ENCODE peak calls at places on chromosome 13, in five cellular contexts. One of them, this sample, is unnamed. For H3K27me3 and H3K36me3, the result is how much of the 10 kb centered on the place peaks cover.

GRCh38 chr13:100559886-100560285 is 28.7 kb downstream of the GGACT start:
- DNase-seq in psoas muscle: no peak
- DNase-seq in GM23338: no peak
- DNase-seq in naive thymus-derived CD4-positive, alpha-beta T cell: no peak
- DNase-seq in colonic mucosa: no peak
- DNase-seq in this sample: no peak

GRCh38 chr13:21478881-21479808 is 20.0 kb upstream of the ZDHHC20 start:
- DNase-seq in psoas muscle: no peak
- DNase-seq in GM23338: peak
- DNase-seq in naive thymus-derived CD4-positive, alpha-beta T cell: peak
- DNase-seq in colonic mucosa: peak
- DNase-seq in this sample: peak

GRCh38 chr13:112246731-112247470 is 129.3 kb upstream of the SPACA7 start:
- DNase-seq in psoas muscle: no peak
- DNase-seq in GM23338: no peak
- DNase-seq in naive thymus-derived CD4-positive, alpha-beta T cell: no peak
- DNase-seq in colonic mucosa: peak
- DNase-seq in this sample: peak

GRCh38 chr13:79631260-79631659 is 150.3 kb downstream of the NDFIP2 start:
- DNase-seq in psoas muscle: no peak
- DNase-seq in GM23338: peak
- DNase-seq in naive thymus-derived CD4-positive, alpha-beta T cell: no peak
- DNase-seq in colonic mucosa: no peak
- DNase-seq in this sample: no peak

GRCh38 chr13:113967729-113968462 is 6.0 kb downstream of the C13orf46 start:
- DNase-seq in psoas muscle: peak
- DNase-seq in GM23338: no peak
- DNase-seq in naive thymus-derived CD4-positive, alpha-beta T cell: no peak
- DNase-seq in colonic mucosa: no peak
- DNase-seq in this sample: peak

GRCh38 chr13:20715340-20715732 is 11.8 kb downstream of the IL17D start:
- DNase-seq in psoas muscle: no peak
- DNase-seq in GM23338: no peak
- DNase-seq in naive thymus-derived CD4-positive, alpha-beta T cell: no peak
- DNase-seq in colonic mucosa: no peak
- DNase-seq in this sample: no peak

GRCh38 chr13:23570931-23571330 is 719 bp downstream of the TNFRSF19 start:
- DNase-seq in psoas muscle: no peak
- DNase-seq in GM23338: no peak
- DNase-seq in naive thymus-derived CD4-positive, alpha-beta T cell: no peak
- DNase-seq in colonic mucosa: no peak
- DNase-seq in this sample: no peak

GRCh38 chr13:79541426-79542049 is 60.6 kb downstream of the NDFIP2 start:
- DNase-seq in psoas muscle: no peak
- DNase-seq in GM23338: peak
- DNase-seq in naive thymus-derived CD4-positive, alpha-beta T cell: peak
- DNase-seq in colonic mucosa: no peak
- DNase-seq in this sample: no peak

GRCh38 chr13:45042539-45042938 is 53.2 kb downstream of the GPALPP1 start:
- DNase-seq in psoas muscle: no peak
- DNase-seq in GM23338: no peak
- DNase-seq in naive thymus-derived CD4-positive, alpha-beta T cell: no peak
- DNase-seq in colonic mucosa: no peak
- DNase-seq in this sample: no peak

GRCh38 chr13:83150616-83151307 is 731.5 kb downstream of the SLITRK1 start:
- DNase-seq in psoas muscle: no peak
- DNase-seq in GM23338: peak
- DNase-seq in naive thymus-derived CD4-positive, alpha-beta T cell: no peak
- DNase-seq in colonic mucosa: no peak
- DNase-seq in this sample: no peak

GRCh38 chr13:113009743-113010509 is 40.9 kb downstream of the MCF2L start:
- DNase-seq in psoas muscle: no peak
- DNase-seq in GM23338: no peak
- DNase-seq in naive thymus-derived CD4-positive, alpha-beta T cell: no peak
- DNase-seq in colonic mucosa: no peak
- DNase-seq in this sample: no peak

GRCh38 chr13:113666951-113667701 is at the start of gene GRK1:
- DNase-seq in psoas muscle: peak
- DNase-seq in GM23338: no peak
- DNase-seq in naive thymus-derived CD4-positive, alpha-beta T cell: no peak
- DNase-seq in colonic mucosa: no peak
- DNase-seq in this sample: peak

GRCh38 chr13:81664872-81665271 is 1323.9 kb upstream of the SPRY2 start:
- DNase-seq in psoas muscle: no peak
- DNase-seq in GM23338: no peak
- DNase-seq in naive thymus-derived CD4-positive, alpha-beta T cell: no peak
- DNase-seq in colonic mucosa: no peak
- DNase-seq in this sample: no peak

GRCh38 chr13:23753523-23753922 is 135.7 kb downstream of the MIPEP start:
- DNase-seq in psoas muscle: no peak
- DNase-seq in GM23338: peak
- DNase-seq in naive thymus-derived CD4-positive, alpha-beta T cell: no peak
- DNase-seq in colonic mucosa: no peak
- DNase-seq in this sample: no peak

GRCh38 chr13:75906315-75906714 is 270.2 kb downstream of the LMO7 start:
- DNase-seq in psoas muscle: no peak
- DNase-seq in GM23338: peak
- DNase-seq in naive thymus-derived CD4-positive, alpha-beta T cell: no peak
- DNase-seq in colonic mucosa: no peak
- DNase-seq in this sample: no peak

GRCh38 chr13:99969934-99970760 is 1.4 kb downstream of the ZIC5 start:
- DNase-seq in psoas muscle: no peak
- DNase-seq in GM23338: peak
- DNase-seq in naive thymus-derived CD4-positive, alpha-beta T cell: peak
- DNase-seq in colonic mucosa: peak
- DNase-seq in this sample: peak

GRCh38 chr13:79485014-79485441 is 4.1 kb downstream of the NDFIP2 start:
- DNase-seq in psoas muscle: no peak
- DNase-seq in GM23338: no peak
- DNase-seq in naive thymus-derived CD4-positive, alpha-beta T cell: no peak
- DNase-seq in colonic mucosa: peak
- DNase-seq in this sample: no peak

GRCh38 chr13:103371271-103371670 is 305.1 kb upstream of the SLC10A2 start:
- DNase-seq in psoas muscle: no peak
- DNase-seq in GM23338: no peak
- DNase-seq in naive thymus-derived CD4-positive, alpha-beta T cell: no peak
- DNase-seq in colonic mucosa: no peak
- DNase-seq in this sample: no peak

GRCh38 chr13:22148187-22148586 is 477.3 kb downstream of the FGF9 start:
- DNase-seq in psoas muscle: no peak
- DNase-seq in GM23338: no peak
- DNase-seq in naive thymus-derived CD4-positive, alpha-beta T cell: no peak
- DNase-seq in colonic mucosa: no peak
- DNase-seq in this sample: no peak

GRCh38 chr13:100089633-100090032 is 740 bp downstream of the PCCA start:
- DNase-seq in psoas muscle: no peak
- DNase-seq in GM23338: no peak
- DNase-seq in naive thymus-derived CD4-positive, alpha-beta T cell: no peak
- DNase-seq in colonic mucosa: peak
- DNase-seq in this sample: no peak

DNA sequence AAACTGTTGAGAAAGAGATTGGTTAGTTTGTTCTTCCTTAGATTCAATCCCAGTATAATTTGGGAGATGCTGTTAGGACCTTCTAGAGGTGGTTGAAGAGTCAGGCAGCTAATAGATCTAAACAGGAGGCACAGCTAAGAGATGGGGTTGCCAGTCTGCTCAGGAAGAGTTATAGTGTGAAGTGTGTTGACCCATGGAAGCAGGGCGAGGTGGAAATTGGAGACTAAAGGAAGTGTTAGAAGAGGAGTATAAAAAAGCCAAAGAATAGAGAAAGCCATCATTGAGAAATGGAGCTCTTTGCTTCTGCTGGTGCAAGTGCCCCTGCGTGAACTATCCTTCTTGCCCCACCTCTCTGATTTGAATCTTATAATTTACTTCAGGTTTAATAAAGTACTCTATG is 3.8 kb upstream of the OXGR1 start:
- DNase-seq in psoas muscle: no peak
- DNase-seq in GM23338: no peak
- DNase-seq in naive thymus-derived CD4-positive, alpha-beta T cell: no peak
- DNase-seq in colonic mucosa: no peak
- DNase-seq in this sample: no peak
- H3K27me3 ChIP-seq in psoas muscle: under half
- H3K27me3 ChIP-seq in GM23338: half or more
- H3K27me3 ChIP-seq in naive thymus-derived CD4-positive, alpha-beta T cell: under half
- H3K27me3 ChIP-seq in colonic mucosa: under half
- H3K27me3 ChIP-seq in this sample: half or more

DNA sequence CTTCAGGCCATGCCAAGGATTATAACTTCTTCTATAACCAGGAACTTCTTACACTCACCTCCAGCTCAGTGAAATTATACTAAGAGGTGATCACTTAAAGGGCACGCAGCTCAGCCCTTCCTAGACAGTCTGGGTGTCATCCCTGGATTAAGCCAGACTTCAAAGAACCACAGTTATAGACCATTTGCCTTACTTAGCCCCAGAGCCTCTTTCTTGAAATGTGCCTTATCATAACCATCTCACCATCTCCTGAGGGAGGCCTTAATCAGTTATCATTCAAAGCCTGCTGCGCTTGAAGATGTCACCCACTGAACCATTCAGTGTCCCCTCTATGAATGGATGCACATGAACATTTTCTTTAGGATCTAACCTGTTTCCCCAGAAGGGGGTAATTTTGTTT is 10.1 kb upstream of the DHRS12 start:
- DNase-seq in psoas muscle: no peak
- DNase-seq in GM23338: no peak
- DNase-seq in naive thymus-derived CD4-positive, alpha-beta T cell: no peak
- DNase-seq in colonic mucosa: no peak
- DNase-seq in this sample: no peak
- H3K4me3 ChIP-seq in psoas muscle: no peak
- H3K4me3 ChIP-seq in GM23338: no peak
- H3K4me3 ChIP-seq in naive thymus-derived CD4-positive, alpha-beta T cell: no peak
- H3K4me3 ChIP-seq in colonic mucosa: no peak
- H3K4me3 ChIP-seq in this sample: no peak

DNA sequence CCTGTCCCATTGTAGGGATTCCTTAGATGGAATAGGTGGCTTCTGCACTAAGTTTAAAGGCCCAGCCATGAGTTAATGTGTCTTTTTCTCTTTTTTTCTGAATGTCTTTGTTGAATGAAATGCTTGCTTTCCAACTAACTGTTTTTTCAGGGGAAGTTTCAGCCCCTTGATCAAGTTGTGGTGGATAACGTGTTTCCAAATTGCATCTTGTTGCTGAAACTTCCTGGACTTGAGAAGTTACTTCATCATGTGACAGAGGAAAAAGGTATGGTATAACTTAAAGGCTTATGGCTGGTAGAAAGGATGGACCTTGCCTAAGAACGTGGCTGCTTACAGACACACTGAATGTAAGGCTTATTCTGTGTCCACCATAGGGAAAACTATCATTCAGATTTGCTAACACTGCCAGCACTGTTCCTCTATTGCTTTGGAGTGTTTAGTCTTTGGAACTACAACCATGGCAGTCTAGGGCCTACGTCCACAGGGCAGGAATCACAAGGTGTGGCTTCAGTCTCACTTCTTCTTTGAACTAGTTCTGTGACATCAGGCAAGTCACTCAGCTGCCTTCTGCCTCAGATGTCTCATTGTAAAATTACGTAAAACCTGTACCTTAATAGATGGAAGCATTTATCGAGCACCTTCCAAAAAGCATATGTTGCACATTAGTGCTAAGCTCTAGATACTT is 25.3 kb downstream of the RNASEH2B start:
- DNase-seq in psoas muscle: no peak
- DNase-seq in GM23338: no peak
- DNase-seq in naive thymus-derived CD4-positive, alpha-beta T cell: no peak
- DNase-seq in colonic mucosa: no peak
- DNase-seq in this sample: no peak
- H3K36me3 ChIP-seq in psoas muscle: under half
- H3K36me3 ChIP-seq in GM23338: under half
- H3K36me3 ChIP-seq in naive thymus-derived CD4-positive, alpha-beta T cell: under half
- H3K36me3 ChIP-seq in colonic mucosa: under half
- H3K36me3 ChIP-seq in this sample: under half

GRCh38 chr13:25114220-25114619 is 18.3 kb downstream of the PABPC3 start:
- DNase-seq in psoas muscle: peak
- DNase-seq in GM23338: peak
- DNase-seq in naive thymus-derived CD4-positive, alpha-beta T cell: peak
- DNase-seq in colonic mucosa: peak
- DNase-seq in this sample: peak
- H3K27me3 ChIP-seq in psoas muscle: under half
- H3K27me3 ChIP-seq in GM23338: under half
- H3K27me3 ChIP-seq in naive thymus-derived CD4-positive, alpha-beta T cell: under half
- H3K27me3 ChIP-seq in colonic mucosa: under half
- H3K27me3 ChIP-seq in this sample: under half

GRCh38 chr13:66617786-66618185 is 612.4 kb downstream of the PCDH9 start:
- DNase-seq in psoas muscle: no peak
- DNase-seq in GM23338: peak
- DNase-seq in naive thymus-derived CD4-positive, alpha-beta T cell: no peak
- DNase-seq in colonic mucosa: no peak
- DNase-seq in this sample: no peak
- H3K4me3 ChIP-seq in psoas muscle: no peak
- H3K4me3 ChIP-seq in GM23338: no peak
- H3K4me3 ChIP-seq in naive thymus-derived CD4-positive, alpha-beta T cell: no peak
- H3K4me3 ChIP-seq in colonic mucosa: no peak
- H3K4me3 ChIP-seq in this sample: no peak

DNA sequence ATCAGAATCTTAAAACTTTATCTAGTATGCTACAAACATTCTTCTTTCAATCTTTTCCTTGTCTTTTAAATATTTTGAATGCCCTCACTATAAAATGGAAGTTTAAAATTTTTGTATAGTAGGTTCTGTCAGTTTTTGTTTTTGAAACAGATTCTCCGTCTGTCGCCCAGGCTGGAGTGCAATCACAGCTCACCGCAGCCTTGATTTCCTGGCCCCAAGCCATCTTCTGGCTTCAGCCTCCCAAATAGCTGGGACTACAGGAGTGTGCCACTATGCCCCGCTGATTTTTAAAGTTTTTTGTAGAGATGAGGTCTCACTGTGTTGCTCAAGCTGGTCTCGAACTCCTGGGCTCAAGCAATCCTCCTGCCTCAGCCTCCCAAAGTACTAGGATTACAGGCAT is 20.7 kb downstream of the PHF11 start:
- DNase-seq in psoas muscle: no peak
- DNase-seq in GM23338: no peak
- DNase-seq in naive thymus-derived CD4-positive, alpha-beta T cell: no peak
- DNase-seq in colonic mucosa: no peak
- DNase-seq in this sample: no peak
- H3K36me3 ChIP-seq in psoas muscle: under half
- H3K36me3 ChIP-seq in GM23338: under half
- H3K36me3 ChIP-seq in naive thymus-derived CD4-positive, alpha-beta T cell: under half
- H3K36me3 ChIP-seq in colonic mucosa: under half
- H3K36me3 ChIP-seq in this sample: under half

DNA sequence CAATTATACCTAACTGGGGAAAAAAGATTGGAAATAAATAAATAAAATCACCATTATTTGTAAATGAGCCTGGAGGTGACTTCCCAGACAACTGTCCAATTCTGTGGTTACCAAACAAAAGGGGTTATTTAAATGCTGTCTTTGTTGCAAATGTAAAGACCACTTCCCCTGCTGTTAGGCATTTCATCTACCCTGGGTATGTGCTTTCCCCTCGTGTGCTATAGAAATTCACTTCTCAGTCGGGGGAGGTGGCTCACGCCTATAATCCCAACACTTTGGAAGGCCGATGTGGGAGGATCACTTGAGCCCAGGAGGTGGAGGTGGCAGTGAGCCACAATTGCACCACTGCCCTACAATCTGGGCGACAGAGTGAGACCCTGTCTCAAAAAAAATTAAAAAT is 101.9 kb upstream of the AKAP11 start:
- DNase-seq in psoas muscle: no peak
- DNase-seq in GM23338: peak
- DNase-seq in naive thymus-derived CD4-positive, alpha-beta T cell: no peak
- DNase-seq in colonic mucosa: no peak
- DNase-seq in this sample: peak
- H3K27me3 ChIP-seq in psoas muscle: under half
- H3K27me3 ChIP-seq in GM23338: under half
- H3K27me3 ChIP-seq in naive thymus-derived CD4-positive, alpha-beta T cell: under half
- H3K27me3 ChIP-seq in colonic mucosa: under half
- H3K27me3 ChIP-seq in this sample: under half